ENCODE peak calls at places on chromosome 4, in four cellular contexts. E is glutamatergic neuron, R is GM10248, M is activated B cell treated with CpG ODN at 0.5 μM for 24 hours. W is an unnamed sample.

GRCh38 chr4:8728536-8729407 is 136.2 kb downstream of the CPZ start:
- DNase-seq in E (no peak), R (no peak), M (peak), W (no peak)

GRCh38 chr4:101279377-101279871 is 67.9 kb downstream of the PPP3CA start:
- DNase-seq in E (no peak), R (no peak), M (no peak), W (no peak)

GRCh38 chr4:95506264-95506663 is 42.5 kb downstream of the UNC5C start:
- DNase-seq in E (no peak), R (no peak), M (no peak), W (no peak)

GRCh38 chr4:27066591-27066990 is 205.9 kb downstream of the STIM2 start:
- DNase-seq in E (no peak), R (no peak), M (no peak), W (peak)

GRCh38 chr4:3527914-3528876 is 4.0 kb downstream of the LRPAP1 start:
- DNase-seq in E (no peak), R (no peak), M (no peak), W (no peak)

GRCh38 chr4:54495641-54496040 is 162.1 kb upstream of the KIT start:
- DNase-seq in E (no peak), R (no peak), M (no peak), W (no peak)

GRCh38 chr4:110271986-110272385 is 73.6 kb upstream of the ELOVL6 start:
- DNase-seq in E (no peak), R (no peak), M (no peak), W (no peak)

GRCh38 chr4:125316391-125316780 is 1.6 kb downstream of the FAT4 start:
- DNase-seq in E (peak), R (no peak), M (no peak), W (peak)

GRCh38 chr4:1383728-1384591 is 22.3 kb downstream of the NKX1-1 start:
- DNase-seq in E (peak), R (no peak), M (peak), W (no peak)

GRCh38 chr4:167622481-167623240 is 388.4 kb upstream of the SPOCK3 start:
- DNase-seq in E (peak), R (peak), M (no peak), W (peak)

GRCh38 chr4:102815981-102816380 is 11.4 kb downstream of the UBE2D3 start:
- DNase-seq in E (no peak), R (no peak), M (no peak), W (no peak)

GRCh38 chr4:52657317-52657629 is 1.8 kb downstream of the USP46 start:
- DNase-seq in E (peak), R (no peak), M (no peak), W (no peak)

GRCh38 chr4:109432203-109432602 is 1.4 kb upstream of the SEC24B start:
- DNase-seq in E (no peak), R (no peak), M (no peak), W (no peak)

GRCh38 chr4:37675587-37676290 is 10.4 kb downstream of the RELL1 start:
- DNase-seq in E (no peak), R (peak), M (peak), W (no peak)

GRCh38 chr4:6277139-6277802 is 7.6 kb downstream of the WFS1 start:
- DNase-seq in E (peak), R (no peak), M (no peak), W (no peak)

GRCh38 chr4:142264961-142265360 is 581.1 kb downstream of the INPP4B start:
- DNase-seq in E (no peak), R (no peak), M (no peak), W (no peak)

GRCh38 chr4:87679449-87680169 is 29.5 kb downstream of the DMP1 start:
- DNase-seq in E (peak), R (peak), M (no peak), W (peak)

GRCh38 chr4:6012200-6012599 is 6.0 kb downstream of the C4orf50 start:
- DNase-seq in E (no peak), R (no peak), M (no peak), W (no peak)

GRCh38 chr4:66482186-66482585 is 811.9 kb upstream of the EPHA5 start:
- DNase-seq in E (no peak), R (no peak), M (no peak), W (no peak)

GRCh38 chr4:59936566-59936965 is 1263.6 kb upstream of the ADGRL3 start:
- DNase-seq in E (no peak), R (no peak), M (no peak), W (no peak)

GRCh38 chr4:6527259-6527658 is 47.7 kb upstream of the MAN2B2 start:
- DNase-seq in E (no peak), R (no peak), M (no peak), W (peak)

GRCh38 chr4:7655267-7655548 is 220.5 kb upstream of the PSAPL1 start:
- DNase-seq in E (no peak), R (no peak), M (no peak), W (no peak)

GRCh38 chr4:4338632-4339031 is 48.3 kb upstream of the NSG1 start:
- DNase-seq in E (no peak), R (no peak), M (no peak), W (no peak)

GRCh38 chr4:109411964-109412363 is 21.7 kb upstream of the SEC24B start:
- DNase-seq in E (no peak), R (no peak), M (no peak), W (no peak)

GRCh38 chr4:75057369-75057768 is 124.5 kb downstream of the PARM1 start:
- DNase-seq in E (no peak), R (no peak), M (no peak), W (no peak)

GRCh38 chr4:182405087-182405486 is 161.9 kb downstream of the TENM3 start:
- DNase-seq in E (no peak), R (no peak), M (no peak), W (no peak)

GRCh38 chr4:168811793-168812651 is 198.0 kb downstream of the CBR4 start:
- DNase-seq in E (no peak), R (no peak), M (no peak), W (no peak)

GRCh38 chr4:61202100-61202637 is 2.0 kb downstream of the ADGRL3 start:
- DNase-seq in E (peak), R (peak), M (no peak), W (peak)

GRCh38 chr4:153083447-153083921 is 120.8 kb upstream of the TRIM2 start:
- DNase-seq in E (peak), R (peak), M (no peak), W (peak)

GRCh38 chr4:85398276-85398675 is 76.7 kb upstream of the ARHGAP24 start:
- DNase-seq in E (no peak), R (no peak), M (no peak), W (no peak)

GRCh38 chr4:32768664-32769389 is 2048.7 kb downstream of the PCDH7 start:
- DNase-seq in E (no peak), R (no peak), M (no peak), W (no peak)

GRCh38 chr4:146211440-146211839 is 2.9 kb upstream of the REELD1 start:
- DNase-seq in E (no peak), R (no peak), M (no peak), W (no peak)

GRCh38 chr4:180664766-180665368 is 1578.3 kb upstream of the TENM3 start:
- DNase-seq in E (peak), R (peak), M (no peak), W (peak)

GRCh38 chr4:154686838-154687237 is 57.0 kb upstream of the LRAT start:
- DNase-seq in E (no peak), R (no peak), M (no peak), W (no peak)
- TF ChIP-seq CTCF in E (peak), R (no peak), M (no peak), W (no peak)

GRCh38 chr4:184782731-184783472 is 42.9 kb downstream of the ACSL1 start:
- DNase-seq in E (no peak), R (no peak), M (peak), W (no peak)
- TF ChIP-seq CTCF in E (no peak), R (no peak), M (no peak), W (no peak)

DNA sequence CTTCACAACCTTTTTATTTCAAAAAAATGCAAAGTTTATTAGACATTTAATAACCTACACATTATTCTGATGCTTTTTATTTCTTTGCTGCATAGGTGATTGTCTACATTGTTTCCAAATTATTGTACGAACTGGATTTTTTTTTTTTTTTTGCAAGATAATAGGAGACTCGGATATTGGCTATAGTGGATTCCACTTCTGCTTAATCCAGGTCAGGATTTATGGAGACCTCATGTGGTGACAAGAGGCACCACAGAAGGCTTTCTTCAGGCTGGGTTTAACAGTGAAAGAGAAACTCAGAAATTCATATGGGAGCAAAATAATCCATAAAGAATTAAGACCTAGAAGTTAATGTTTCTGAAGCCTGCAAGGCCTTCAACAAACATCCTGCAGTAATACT is 2.4 kb upstream of the SLIT2 start:
- DNase-seq in E (no peak), R (no peak), M (no peak), W (no peak)
- TF ChIP-seq CTCF in E (peak), R (no peak), M (no peak), W (no peak)

DNA sequence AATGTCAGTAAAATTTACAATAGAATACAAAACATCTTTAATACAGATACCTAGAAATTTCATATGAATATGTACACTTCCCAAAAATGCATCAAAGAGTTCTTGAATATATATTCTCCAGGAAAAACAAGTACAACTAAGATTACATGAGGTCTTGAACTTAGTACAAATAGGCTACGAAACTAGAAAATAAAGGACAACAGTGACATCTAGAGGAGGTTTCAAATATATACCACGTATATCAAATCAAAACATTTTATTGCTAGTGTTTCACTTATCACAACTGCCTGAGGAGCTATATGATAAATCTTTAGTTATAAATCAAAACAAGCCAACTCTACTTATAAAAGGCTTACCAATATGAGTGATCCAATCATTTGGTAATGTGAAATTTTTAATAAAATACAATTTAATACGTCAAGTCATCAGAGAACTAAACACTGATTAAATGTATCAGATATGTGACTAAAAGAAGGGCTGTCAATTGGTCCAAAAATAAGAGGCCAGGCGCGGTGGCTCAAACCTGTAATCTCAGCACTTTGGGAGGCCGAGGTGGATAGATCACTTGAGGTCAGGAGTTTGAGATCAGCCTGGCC is 36.6 kb downstream of the ANAPC10 start:
- DNase-seq in E (no peak), R (peak), M (no peak), W (no peak)
- TF ChIP-seq CTCF in E (peak), R (peak), M (no peak), W (no peak)

DNA sequence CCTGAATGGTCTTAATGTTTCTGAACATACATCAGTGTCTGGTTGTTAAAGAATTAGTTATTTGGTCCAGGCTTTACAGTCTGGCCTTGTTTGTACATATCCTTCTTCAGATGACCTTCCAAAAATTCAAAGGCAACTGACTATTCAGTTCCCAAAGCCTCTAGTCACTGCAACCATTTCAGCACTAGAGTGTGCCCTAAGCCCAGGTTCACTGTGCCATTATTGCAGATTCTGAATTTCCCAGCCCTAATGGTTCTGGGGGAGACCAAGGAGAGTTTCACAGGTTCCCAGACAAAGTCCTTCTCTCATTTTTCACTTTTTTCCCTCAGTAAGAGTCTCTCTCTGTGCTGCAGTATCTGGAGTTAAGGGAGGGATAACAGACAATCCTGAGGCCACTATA is 235.8 kb downstream of the TRAM1L1 start:
- DNase-seq in E (no peak), R (no peak), M (no peak), W (no peak)
- TF ChIP-seq CTCF in E (no peak), R (no peak), M (no peak), W (no peak)